ENCODE peak calls at places on chromosomes 7 and 10, in ten cellular contexts. L, O, P, G, W, C, N, U, Z and H are unnamed samples.

GRCh38 chr10:100509241-100509640 is 10.4 kb downstream of the SEC31B start:
- DNase-seq in L (no peak), C (peak; percentile 13), U (no peak), Z (no peak), W (peak; percentile 39), G (no peak), P (no peak), N (no peak), O (no peak), H (no peak)

GRCh38 chr7:140702774-140703173 is 6.3 kb downstream of the NDUFB2 start:
- DNase-seq in P (no peak), G (no peak), N (no peak), L (no peak), U (no peak), C (no peak), W (no peak), Z (no peak), O (no peak), H (peak; percentile 16)

GRCh38 chr7:151897951-151898686 is 21.2 kb upstream of the PRKAG2 start:
- DNase-seq in G (peak; percentile 29), P (no peak), N (no peak), W (no peak), O (no peak), L (no peak), Z (no peak), U (peak; percentile 39), C (no peak), H (no peak)

GRCh38 chr7:51634025-51634424 is 317.4 kb upstream of the COBL start:
- DNase-seq in Z (no peak), U (no peak), G (no peak), O (no peak), N (no peak), P (no peak), C (no peak), W (no peak), L (no peak), H (no peak)

GRCh38 chr10:62019685-62020361 is 118.3 kb downstream of the ARID5B start:
- DNase-seq in C (no peak), W (no peak), G (no peak), L (no peak), O (no peak), U (no peak), N (no peak), Z (peak; percentile 74), P (no peak), H (no peak)

GRCh38 chr7:85068796-85069195 is 118.1 kb downstream of the SEMA3D start:
- DNase-seq in L (no peak), Z (peak; percentile 84), N (no peak), O (no peak), C (no peak), W (no peak), P (no peak), U (no peak), G (no peak), H (no peak)

GRCh38 chr7:112407261-112407660 is 43.0 kb upstream of the IFRD1 start:
- DNase-seq in W (no peak), O (no peak), P (no peak), U (no peak), N (no peak), Z (no peak), L (no peak), G (no peak), C (no peak), H (no peak)

GRCh38 chr7:108063520-108063933 is 60.6 kb upstream of the LAMB1 start:
- DNase-seq in N (no peak), O (no peak), Z (no peak), U (no peak), P (no peak), G (no peak), L (no peak), W (no peak), C (no peak), H (no peak)

GRCh38 chr7:102146989-102147388 is 139.7 kb upstream of the SH2B2 start:
- DNase-seq in U (no peak), L (peak; percentile 59), W (no peak), C (no peak), G (no peak), Z (no peak), N (no peak), O (no peak), P (peak; percentile 66), H (no peak)

GRCh38 chr7:92517626-92518025 is 10.7 kb downstream of the PEX1 start:
- DNase-seq in Z (peak; percentile 58), L (no peak), W (no peak), C (no peak), O (no peak), P (no peak), G (no peak), U (no peak), N (no peak), H (no peak)

GRCh38 chr10:67612577-67613537 is 83.1 kb downstream of the CTNNA3 start:
- DNase-seq in W (peak; percentile 74), P (no peak), Z (peak; percentile 63), U (no peak), G (no peak), O (peak; percentile 78), C (peak; percentile 77), N (no peak), L (no peak), H (no peak)

GRCh38 chr7:112084506-112084905 is 121.7 kb downstream of the DOCK4 start:
- DNase-seq in C (no peak), L (no peak), O (no peak), W (no peak), Z (peak; percentile 23), U (no peak), N (no peak), P (no peak), G (no peak), H (no peak)

GRCh38 chr7:98211221-98211675 is at the start of gene BHLHA15:
- DNase-seq in W (no peak), P (no peak), N (no peak), O (no peak), Z (peak; percentile 17), L (peak; percentile 54), G (peak; percentile 84), C (no peak), U (peak; percentile 85), H (peak; percentile 28)

GRCh38 chr7:101547916-101548599 is 81.0 kb downstream of the MYL10 start:
- DNase-seq in L (peak; percentile 27), G (peak; percentile 65), U (peak; percentile 56), W (no peak), C (no peak), Z (no peak), O (no peak), N (no peak), P (no peak), H (no peak)

GRCh38 chr10:11787374-11787773 is 35.8 kb upstream of the PROSER2 start:
- DNase-seq in G (no peak), W (no peak), U (peak; percentile 28), C (no peak), Z (no peak), N (no peak), O (no peak), L (no peak), P (no peak), H (no peak)

GRCh38 chr10:53430127-53430891 is 657.7 kb upstream of the MBL2 start:
- DNase-seq in N (no peak), G (no peak), Z (no peak), P (no peak), C (no peak), L (no peak), W (no peak), O (no peak), U (no peak), H (no peak)

GRCh38 chr7:43630466-43630865 is 47.6 kb downstream of the STK17A start:
- DNase-seq in G (no peak), C (no peak), Z (no peak), U (no peak), N (no peak), W (no peak), L (no peak), O (no peak), P (no peak), H (no peak)

GRCh38 chr10:2214035-2214434 is 476.7 kb upstream of the ADARB2 start:
- DNase-seq in N (no peak), Z (no peak), P (no peak), U (no peak), W (no peak), C (no peak), O (no peak), G (no peak), L (no peak), H (no peak)

GRCh38 chr10:33117816-33118215 is 159.8 kb upstream of the ITGB1 start:
- DNase-seq in C (peak; percentile 73), N (no peak), P (no peak), Z (no peak), U (peak; percentile 84), L (no peak), G (peak; percentile 87), O (no peak), W (peak; percentile 21), H (no peak)

GRCh38 chr10:24096281-24096680 is 112.7 kb upstream of the KIAA1217 start:
- DNase-seq in N (no peak), O (no peak), G (no peak), P (no peak), Z (no peak), W (no peak), L (no peak), U (no peak), C (no peak), H (peak; percentile 14)

GRCh38 chr10:59985639-59986038 is 79.3 kb upstream of the CCDC6 start:
- DNase-seq in N (no peak), G (no peak), U (no peak), P (no peak), W (no peak), Z (no peak), L (no peak), C (no peak), O (no peak), H (no peak)

GRCh38 chr10:6005856-6006390 is 28.6 kb upstream of the IL15RA start:
- DNase-seq in L (no peak), G (peak; percentile 48), P (no peak), C (no peak), N (no peak), W (no peak), U (no peak), O (no peak), Z (no peak), H (no peak)
- H3K4me3 ChIP-seq in L (no peak overlapping the region), G (no peak overlapping the region), P (no peak overlapping the region), C (no peak overlapping the region), N (no peak overlapping the region), W (no peak overlapping the region), U (no peak overlapping the region), O (no peak overlapping the region), Z (no peak overlapping the region), H (no peak overlapping the region)

GRCh38 chr10:19638173-19638872 is 177.9 kb upstream of the PLXDC2 start:
- DNase-seq in U (no peak), G (no peak), O (peak; percentile 59), P (peak; percentile 29), Z (peak; percentile 84), C (no peak), L (no peak), N (peak; percentile 90), W (no peak), H (no peak)
- H3K4me3 ChIP-seq in U (no peak overlapping the region), G (no peak overlapping the region), O (peak overlapping the region; percentile 16), P (no peak overlapping the region), Z (peak overlapping the region; percentile 40), C (no peak overlapping the region), L (peak overlapping the region; percentile 11), N (peak overlapping the region; percentile 46), W (no peak overlapping the region), H (no peak overlapping the region)

GRCh38 chr10:114374141-114374791 is 30.0 kb downstream of the AFAP1L2 start:
- DNase-seq in G (no peak), O (no peak), P (peak; percentile 72), W (no peak), C (no peak), L (peak; percentile 81), Z (peak; percentile 6), U (no peak), N (no peak), H (no peak)
- H3K4me3 ChIP-seq in G (no peak overlapping the region), O (no peak overlapping the region), P (no peak overlapping the region), W (no peak overlapping the region), C (no peak overlapping the region), L (no peak overlapping the region), Z (no peak overlapping the region), U (no peak overlapping the region), N (no peak overlapping the region), H (no peak overlapping the region)

GRCh38 chr10:30704016-30704600 is 74.6 kb upstream of the LYZL2 start:
- DNase-seq in C (no peak), U (no peak), Z (no peak), W (no peak), N (no peak), P (no peak), L (no peak), O (no peak), G (no peak), H (no peak)
- H3K4me3 ChIP-seq in C (peak overlapping the region; percentile 66), U (no peak overlapping the region), Z (no peak overlapping the region), W (peak overlapping the region; percentile 83), N (no peak overlapping the region), P (no peak overlapping the region), L (no peak overlapping the region), O (no peak overlapping the region), G (no peak overlapping the region), H (no peak overlapping the region)